ENCODE peak calls at places on chromosomes 12 and 14, in eight cellular contexts. M is tibial artery, V is AG04450, W is left ventricle myocardium inferior, Z is Peyer's patch, A is OCI-LY7, T is heart right ventricle, C is small intestine. P is an unnamed sample.

GRCh38 chr12:72207756-72208155 is 64.4 kb upstream of the TRHDE start:
- DNase-seq in W (no peak), M (no peak), T (no peak), C (no peak), Z (no peak), A (no peak), V (no peak), P (no peak)

GRCh38 chr12:69553626-69554248 is 31.5 kb upstream of the CCT2 start:
- DNase-seq in Z (no peak), T (peak), C (peak), V (no peak), A (no peak), W (no peak), M (no peak), P (no peak)

GRCh38 chr12:85633491-85633890 is 202.7 kb downstream of the RASSF9 start:
- DNase-seq in C (no peak), T (no peak), W (no peak), Z (no peak), M (no peak), V (no peak), A (no peak), P (no peak)

GRCh38 chr14:35347323-35348043 is 55.3 kb downstream of the PSMA6 start:
- DNase-seq in V (no peak), M (no peak), T (no peak), W (no peak), Z (peak), C (peak), A (no peak), P (peak)

GRCh38 chr14:68551045-68551683 is 241.7 kb downstream of the ZFP36L1 start:
- DNase-seq in T (no peak), A (no peak), V (no peak), W (no peak), C (no peak), Z (no peak), M (no peak), P (no peak)

GRCh38 chr12:94134226-94134795 is 14.1 kb upstream of the PLXNC1 start:
- DNase-seq in M (no peak), T (peak), V (peak), Z (peak), A (peak), W (no peak), C (peak), P (no peak)

GRCh38 chr12:130451001-130451930 is 113.6 kb downstream of the PIWIL1 start:
- DNase-seq in A (no peak), W (no peak), C (no peak), T (no peak), V (no peak), M (no peak), Z (no peak), P (no peak)

GRCh38 chr12:57272337-57273151 is 21.6 kb upstream of the STAC3 start:
- DNase-seq in A (no peak), V (no peak), Z (no peak), T (peak), C (no peak), M (no peak), W (peak), P (no peak)

GRCh38 chr14:26984318-26985177 is 386.7 kb upstream of the NOVA1 start:
- DNase-seq in C (peak), Z (peak), V (no peak), T (peak), M (peak), W (peak), A (peak), P (peak)

GRCh38 chr12:132804426-132804861 is 24.2 kb downstream of the GOLGA3 start:
- DNase-seq in V (no peak), W (no peak), A (no peak), M (no peak), Z (no peak), T (no peak), C (peak), P (peak)

GRCh38 chr12:54352891-54353874 is 11.1 kb downstream of the GPR84 start:
- DNase-seq in C (no peak), Z (no peak), M (no peak), V (no peak), T (no peak), W (no peak), A (no peak), P (no peak)

GRCh38 chr12:125340791-125341190 is 275.6 kb downstream of the AACS start:
- DNase-seq in Z (no peak), A (no peak), V (no peak), M (no peak), C (peak), T (peak), W (peak), P (peak)

GRCh38 chr12:124391340-124392261 is 96.7 kb downstream of the RFLNA start:
- DNase-seq in M (peak), A (peak), W (peak), T (peak), V (no peak), Z (peak), C (no peak), P (peak)

GRCh38 chr14:100818221-100818699 is 7.7 kb upstream of the MEG3 start:
- DNase-seq in V (no peak), W (no peak), T (no peak), A (no peak), M (no peak), C (no peak), Z (no peak), P (no peak)

GRCh38 chr12:9634177-9634803 is 26.6 kb upstream of the KLRB1 start:
- DNase-seq in A (peak), W (no peak), Z (peak), T (peak), M (peak), C (peak), V (no peak), P (peak)

GRCh38 chr14:83741269-83741668 is 1788.7 kb upstream of the FLRT2 start:
- DNase-seq in V (no peak), W (no peak), A (no peak), C (no peak), T (no peak), M (no peak), Z (no peak), P (no peak)

GRCh38 chr14:96893966-96894622 is 96.9 kb downstream of the VRK1 start:
- DNase-seq in A (no peak), Z (no peak), C (no peak), M (no peak), T (no peak), W (no peak), V (no peak), P (no peak)

GRCh38 chr12:39003541-39004160 is 98.3 kb upstream of the CPNE8 start:
- DNase-seq in Z (no peak), A (no peak), W (no peak), T (no peak), V (no peak), C (peak), M (no peak), P (no peak)

GRCh38 chr12:107884769-107885694 is 110.5 kb downstream of the ASCL4 start:
- DNase-seq in Z (peak), C (peak), M (no peak), W (no peak), T (peak), A (peak), V (peak), P (peak)

GRCh38 chr12:114438635-114439256 is 32.8 kb upstream of the TBX5 start:
- DNase-seq in T (no peak), W (no peak), C (no peak), Z (no peak), M (no peak), A (no peak), V (no peak), P (no peak)
- H3K4me3 ChIP-seq in T (no peak), W (no peak), C (no peak), Z (no peak), M (no peak), A (no peak), V (no peak), P (no peak)

GRCh38 chr14:60163741-60164140 is 1.5 kb downstream of the DHRS7 start:
- DNase-seq in C (no peak), Z (no peak), V (no peak), A (no peak), W (no peak), T (no peak), M (no peak), P (no peak)
- H3K27ac ChIP-seq in C (no peak), Z (no peak), V (no peak), A (no peak), W (peak), T (no peak), M (peak), P (no peak)

DNA sequence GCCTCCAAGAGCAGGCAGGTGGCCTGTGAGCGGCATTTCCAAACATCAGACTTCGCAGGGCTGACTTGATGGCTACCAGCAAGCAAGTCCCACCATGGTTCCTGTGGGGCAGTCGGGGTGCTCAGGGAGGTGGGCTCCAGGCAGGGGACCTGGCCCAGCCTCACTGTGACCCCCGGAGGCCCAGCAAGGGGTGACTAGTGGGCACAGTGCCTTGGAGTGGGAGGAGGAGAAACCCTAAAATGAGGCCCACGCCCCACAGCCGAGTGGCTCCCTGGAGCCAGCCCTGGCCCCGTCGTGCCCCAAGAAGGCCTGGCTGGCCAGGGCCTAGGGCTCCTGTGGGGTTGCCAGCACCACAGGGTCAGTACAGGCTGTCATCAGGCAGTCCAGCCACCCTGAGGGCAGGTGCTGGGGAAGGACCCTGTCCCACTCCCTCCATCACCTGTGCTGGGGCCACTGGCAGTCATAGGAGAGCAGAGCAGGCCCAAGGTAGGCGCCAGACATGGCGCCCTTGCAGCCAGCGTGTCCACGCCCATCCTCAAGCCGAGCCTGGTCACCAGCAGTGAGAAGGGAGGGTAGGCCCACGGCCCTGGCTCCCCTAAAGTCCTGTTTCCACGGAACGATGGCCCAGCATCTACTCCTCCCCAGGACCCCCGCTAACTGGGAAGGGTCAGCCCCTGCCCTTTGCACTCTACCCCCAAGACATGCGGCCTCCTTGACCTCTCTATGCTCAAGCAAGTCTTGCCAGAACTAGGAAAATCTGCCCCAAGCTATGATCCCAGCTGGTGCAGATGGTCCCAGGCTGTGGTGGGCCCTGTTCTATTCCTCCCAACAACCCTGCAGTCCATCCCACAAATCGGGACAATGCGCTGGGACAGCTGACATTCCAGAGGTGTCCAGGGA is 144.2 kb upstream of the C14orf180 start:
- DNase-seq in A (no peak), T (no peak), V (no peak), M (no peak), Z (no peak), C (no peak), W (no peak), P (no peak)
- H3K4me3 ChIP-seq in A (no peak), T (peak), V (no peak), M (no peak), Z (no peak), C (no peak), W (peak), P (no peak)

GRCh38 chr14:49865431-49865859 is 12.9 kb upstream of the NEMF start:
- DNase-seq in T (peak), A (peak), C (peak), M (peak), W (peak), Z (peak), V (no peak), P (peak)
- H3K27ac ChIP-seq in T (no peak), A (peak), C (peak), M (peak), W (peak), Z (peak), V (no peak), P (peak)

P was measured in colonic mucosa.